ENCODE peak calls at places on chromosome 16, in ten cellular contexts. P is fibroblast of mammary gland, J is GM10248, L is body of pancreas, D is mammary epithelial cell, W is heart left ventricle, F is endothelial cell of umbilical vein, B is fibroblast of villous mesenchyme, Q is RWPE1, V is fibroblast of the aortic adventitia. C is an unnamed sample.

GRCh38 chr16:78748471-78748929 is 649.0 kb downstream of the WWOX start:
- DNase-seq in P (no peak), J (no peak), L (no peak), D (no peak), W (no peak), F (no peak), B (peak), Q (peak), V (no peak), C (no peak)

GRCh38 chr16:4091638-4092037 is 24.6 kb downstream of the ADCY9 start:
- DNase-seq in P (peak), J (no peak), L (peak), D (no peak), W (no peak), F (no peak), B (peak), Q (no peak), V (no peak), C (no peak)

GRCh38 chr16:74107795-74108610 is 188.6 kb upstream of the PSMD7 start:
- DNase-seq in P (peak), J (peak), L (peak), D (peak), W (no peak), F (peak), B (peak), Q (peak), V (no peak), C (no peak)

GRCh38 chr16:54936979-54937672 is 6.5 kb downstream of the IRX5 start:
- DNase-seq in P (peak), J (no peak), L (no peak), D (peak), W (peak), F (peak), B (no peak), Q (no peak), V (peak), C (no peak)

GRCh38 chr16:9139965-9140364 is 48.5 kb downstream of the HAPSTR1 start:
- DNase-seq in P (peak), J (peak), L (no peak), D (peak), W (peak), F (no peak), B (peak), Q (peak), V (peak), C (no peak)

GRCh38 chr16:85762970-85763369 is 12.1 kb upstream of the C16orf74 start:
- DNase-seq in P (no peak), J (no peak), L (no peak), D (no peak), W (no peak), F (no peak), B (no peak), Q (no peak), V (no peak), C (no peak)

GRCh38 chr16:2329532-2329931 is 11.0 kb downstream of the ABCA3 start:
- DNase-seq in P (no peak), J (no peak), L (no peak), D (no peak), W (no peak), F (no peak), B (no peak), Q (no peak), V (no peak), C (no peak)

GRCh38 chr16:144797-145252 is 6.4 kb upstream of the NPRL3 start:
- DNase-seq in P (no peak), J (no peak), L (no peak), D (no peak), W (no peak), F (no peak), B (peak), Q (no peak), V (no peak), C (no peak)

GRCh38 chr16:57204675-57205074 is 18.5 kb downstream of the RSPRY1 start:
- DNase-seq in P (no peak), J (no peak), L (no peak), D (no peak), W (no peak), F (no peak), B (no peak), Q (no peak), V (no peak), C (no peak)

GRCh38 chr16:14232106-14232890 is 161.2 kb downstream of the MRTFB start:
- DNase-seq in P (peak), J (no peak), L (peak), D (no peak), W (no peak), F (peak), B (no peak), Q (no peak), V (peak), C (no peak)

GRCh38 chr16:85812031-85812807 is 12.7 kb downstream of the COX4I1 start:
- DNase-seq in P (no peak), J (no peak), L (no peak), D (no peak), W (no peak), F (no peak), B (no peak), Q (no peak), V (no peak), C (no peak)

GRCh38 chr16:74743668-74744299 is 30.8 kb downstream of the FA2H start:
- DNase-seq in P (peak), J (no peak), L (peak), D (peak), W (no peak), F (no peak), B (peak), Q (peak), V (peak), C (no peak)

GRCh38 chr16:71885261-71885650 is 1.3 kb upstream of the ZNF821 start:
- DNase-seq in P (no peak), J (no peak), L (no peak), D (no peak), W (no peak), F (no peak), B (no peak), Q (no peak), V (no peak), C (no peak)

GRCh38 chr16:3908951-3909437 is 28.5 kb upstream of the CREBBP start:
- DNase-seq in P (no peak), J (no peak), L (no peak), D (no peak), W (no peak), F (no peak), B (no peak), Q (no peak), V (no peak), C (no peak)

GRCh38 chr16:73771676-73772075 is 524.9 kb upstream of the PSMD7 start:
- DNase-seq in P (no peak), J (no peak), L (no peak), D (no peak), W (no peak), F (no peak), B (peak), Q (no peak), V (no peak), C (peak)

GRCh38 chr16:720507-720989 is 398 bp upstream of the ANTKMT start:
- DNase-seq in P (peak), J (peak), L (no peak), D (no peak), W (no peak), F (peak), B (peak), Q (no peak), V (peak), C (no peak)

GRCh38 chr16:15879255-15879804 is 9.1 kb downstream of the CEP20 start:
- DNase-seq in P (peak), J (no peak), L (no peak), D (peak), W (no peak), F (peak), B (peak), Q (peak), V (peak), C (peak)

GRCh38 chr16:68420366-68420765 is 27.9 kb downstream of the SMPD3 start:
- DNase-seq in P (no peak), J (no peak), L (no peak), D (no peak), W (no peak), F (no peak), B (no peak), Q (no peak), V (no peak), C (no peak)

GRCh38 chr16:61831351-61831933 is 204.8 kb downstream of the CDH8 start:
- DNase-seq in P (no peak), J (no peak), L (no peak), D (no peak), W (no peak), F (no peak), B (no peak), Q (no peak), V (no peak), C (no peak)

GRCh38 chr16:15857779-15858560 is 1.1 kb upstream of the MYH11 start:
- DNase-seq in P (no peak), J (peak), L (peak), D (no peak), W (peak), F (peak), B (peak), Q (no peak), V (peak), C (no peak)

GRCh38 chr16:8253718-8254117 is 336.6 kb downstream of the TMEM114 start:
- DNase-seq in P (no peak), J (no peak), L (no peak), D (no peak), W (no peak), F (no peak), B (no peak), Q (no peak), V (no peak), C (no peak)

GRCh38 chr16:86089341-86089900 is 190.5 kb downstream of the IRF8 start:
- DNase-seq in P (no peak), J (no peak), L (no peak), D (no peak), W (no peak), F (no peak), B (no peak), Q (no peak), V (no peak), C (no peak)

GRCh38 chr16:28166394-28167208 is 45.2 kb downstream of the XPO6 start:
- DNase-seq in P (peak), J (no peak), L (no peak), D (peak), W (no peak), F (peak), B (no peak), Q (peak), V (no peak), C (no peak)

GRCh38 chr16:1043831-1044514 is 28.6 kb upstream of the SSTR5 start:
- DNase-seq in P (no peak), J (no peak), L (no peak), D (no peak), W (no peak), F (no peak), B (no peak), Q (no peak), V (no peak), C (no peak)

GRCh38 chr16:4604401-4604800 is 10.3 kb downstream of the UBALD1 start:
- DNase-seq in P (no peak), J (no peak), L (no peak), D (no peak), W (no peak), F (no peak), B (no peak), Q (no peak), V (no peak), C (no peak)

GRCh38 chr16:31333686-31334649 is 21.0 kb upstream of the ITGAX start:
- DNase-seq in P (no peak), J (peak), L (no peak), D (peak), W (no peak), F (no peak), B (peak), Q (peak), V (peak), C (no peak)

GRCh38 chr16:53821957-53822625 is 118.1 kb downstream of the FTO start:
- DNase-seq in P (peak), J (no peak), L (no peak), D (peak), W (no peak), F (no peak), B (peak), Q (peak), V (peak), C (peak)

GRCh38 chr16:2528161-2529060 is 2.8 kb downstream of the CEMP1 start:
- DNase-seq in P (no peak), J (no peak), L (no peak), D (no peak), W (peak), F (no peak), B (no peak), Q (no peak), V (no peak), C (no peak)

GRCh38 chr16:53089434-53090270 is 34.9 kb downstream of the CHD9 start:
- DNase-seq in P (peak), J (no peak), L (no peak), D (no peak), W (no peak), F (peak), B (peak), Q (no peak), V (peak), C (no peak)

GRCh38 chr16:51524555-51525373 is 373.7 kb upstream of the SALL1 start:
- DNase-seq in P (peak), J (no peak), L (peak), D (peak), W (no peak), F (no peak), B (peak), Q (peak), V (peak), C (no peak)
- TF ChIP-seq CTCF in P (peak), J (no peak), L (peak), D (no peak), W (no peak), F (no peak), B (no peak), Q (no peak), V (peak), C (peak)

GRCh38 chr16:10564591-10564990 is 15.8 kb downstream of the EMP2 start:
- DNase-seq in P (no peak), J (no peak), L (no peak), D (no peak), W (no peak), F (peak), B (no peak), Q (no peak), V (no peak), C (no peak)

GRCh38 chr16:10561425-10561824 is 19.0 kb downstream of the EMP2 start:
- DNase-seq in P (no peak), J (no peak), L (no peak), D (no peak), W (no peak), F (no peak), B (no peak), Q (no peak), V (no peak), C (no peak)

GRCh38 chr16:10562361-10562899 is 18.0 kb downstream of the EMP2 start:
- DNase-seq in P (no peak), J (no peak), L (no peak), D (no peak), W (no peak), F (no peak), B (no peak), Q (no peak), V (no peak), C (no peak)

GRCh38 chr16:10566613-10567012 is 13.8 kb downstream of the EMP2 start:
- DNase-seq in P (no peak), J (no peak), L (no peak), D (no peak), W (no peak), F (no peak), B (no peak), Q (no peak), V (no peak), C (no peak)

GRCh38 chr16:10565167-10565566 is 15.2 kb downstream of the EMP2 start:
- DNase-seq in P (peak), J (no peak), L (no peak), D (no peak), W (no peak), F (peak), B (no peak), Q (no peak), V (peak), C (no peak)
- TF ChIP-seq CTCF in P (no peak), J (no peak), L (no peak), D (no peak), W (no peak), F (no peak), B (no peak), Q (no peak), V (no peak), C (no peak)

GRCh38 chr16:19166500-19166899 is 1.5 kb upstream of the SYT17 start:
- DNase-seq in P (no peak), J (no peak), L (no peak), D (no peak), W (no peak), F (no peak), B (no peak), Q (no peak), V (no peak), C (no peak)
- TF ChIP-seq CTCF in P (no peak), J (no peak), L (no peak), D (no peak), W (no peak), F (no peak), B (no peak), Q (no peak), V (no peak), C (no peak)

GRCh38 chr16:67204076-67204475 is 5.1 kb downstream of the ELMO3 start:
- DNase-seq in P (no peak), J (no peak), L (no peak), D (no peak), W (peak), F (no peak), B (no peak), Q (no peak), V (no peak), C (no peak)
- TF ChIP-seq CTCF in P (no peak), J (no peak), L (no peak), D (no peak), W (no peak), F (no peak), B (no peak), Q (no peak), V (no peak), C (no peak)

GRCh38 chr16:29842732-29843346 is 20.2 kb downstream of the CDIPT start:
- DNase-seq in P (no peak), J (no peak), L (no peak), D (no peak), W (no peak), F (no peak), B (no peak), Q (no peak), V (no peak), C (no peak)
- TF ChIP-seq CTCF in P (peak), J (no peak), L (no peak), D (peak), W (no peak), F (no peak), B (no peak), Q (no peak), V (no peak), C (no peak)

GRCh38 chr16:88821168-88821850 is 9.6 kb upstream of the APRT start:
- DNase-seq in P (no peak), J (no peak), L (no peak), D (no peak), W (no peak), F (no peak), B (no peak), Q (no peak), V (no peak), C (no peak)
- TF ChIP-seq CTCF in P (no peak), J (no peak), L (no peak), D (no peak), W (no peak), F (no peak), B (no peak), Q (no peak), V (no peak), C (no peak)

GRCh38 chr16:84749815-84750214 is 50.0 kb downstream of the USP10 start:
- DNase-seq in P (no peak), J (no peak), L (no peak), D (no peak), W (no peak), F (no peak), B (no peak), Q (no peak), V (no peak), C (no peak)

GRCh38 chr16:84751241-84751640 is 51.4 kb downstream of the USP10 start:
- DNase-seq in P (no peak), J (no peak), L (no peak), D (no peak), W (no peak), F (no peak), B (no peak), Q (no peak), V (no peak), C (no peak)

GRCh38 chr16:84746875-84747274 is 47.1 kb downstream of the USP10 start:
- DNase-seq in P (no peak), J (no peak), L (no peak), D (no peak), W (no peak), F (no peak), B (no peak), Q (no peak), V (no peak), C (no peak)

GRCh38 chr16:84746231-84746630 is 46.4 kb downstream of the USP10 start:
- DNase-seq in P (no peak), J (no peak), L (no peak), D (no peak), W (no peak), F (no peak), B (no peak), Q (no peak), V (no peak), C (no peak)

DNA sequence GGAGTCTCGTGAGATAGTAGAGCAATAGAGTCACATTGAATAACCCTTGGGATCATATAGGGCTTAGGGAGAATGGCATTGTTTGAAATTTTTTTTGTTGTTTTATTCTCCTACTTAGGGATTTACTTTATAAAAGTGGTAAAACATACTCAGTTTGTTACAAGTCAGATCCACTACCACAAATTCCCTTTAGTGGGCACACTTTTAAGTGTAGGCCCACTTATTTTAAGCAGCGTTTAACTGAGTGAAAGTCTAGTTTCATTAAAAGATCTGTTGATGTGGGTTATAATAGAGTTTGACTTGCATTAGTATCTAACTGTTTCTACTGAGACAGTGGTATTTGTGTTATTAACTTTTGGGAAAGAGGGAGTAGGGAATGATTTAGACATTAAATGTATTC is 49.3 kb downstream of the USP10 start:
- DNase-seq in P (no peak), J (no peak), L (no peak), D (no peak), W (no peak), F (no peak), B (no peak), Q (no peak), V (no peak), C (no peak)
- TF ChIP-seq CTCF in P (no peak), J (no peak), L (no peak), D (no peak), W (no peak), F (no peak), B (no peak), Q (no peak), V (no peak), C (no peak)

GRCh38 chr16:12341423-12341822 is 364.9 kb downstream of the SNX29 start:
- DNase-seq in P (peak), J (no peak), L (no peak), D (peak), W (no peak), F (peak), B (peak), Q (no peak), V (peak), C (peak)
- TF ChIP-seq CTCF in P (no peak), J (no peak), L (no peak), D (no peak), W (no peak), F (no peak), B (peak), Q (no peak), V (no peak), C (peak)

GRCh38 chr16:82755570-82756282 is 129.0 kb downstream of the CDH13 start:
- DNase-seq in P (no peak), J (no peak), L (no peak), D (no peak), W (no peak), F (no peak), B (no peak), Q (no peak), V (no peak), C (no peak)
- TF ChIP-seq CTCF in P (peak), J (no peak), L (no peak), D (peak), W (no peak), F (no peak), B (peak), Q (no peak), V (peak), C (peak)

C was measured in BJ.